ENCODE peak calls at places on chromosome 3, in five cellular contexts. I, B, J, G and V are unnamed samples.

GRCh38 chr3:138036572-138036971 is 26.6 kb downstream of the CLDN18 start:
- DNase-seq in G (no peak), B (no peak), I (no peak), J (no peak), V (no peak)

GRCh38 chr3:53227993-53228885 is 27.6 kb downstream of the TKT start:
- DNase-seq in G (no peak), I (no peak), J (no peak), B (no peak), V (no peak)

GRCh38 chr3:118101891-118102290 is 932.8 kb downstream of the IGSF11 start:
- DNase-seq in I (no peak), G (no peak), B (no peak), J (no peak), V (no peak)

GRCh38 chr3:119794971-119795612 is 13.2 kb downstream of the NR1I2 start:
- DNase-seq in G (no peak), I (peak; percentile 64), B (no peak), J (peak; percentile 73), V (no peak)

GRCh38 chr3:58231666-58232065 is 5.9 kb upstream of the ABHD6 start:
- DNase-seq in I (no peak), B (no peak), G (no peak), J (no peak), V (no peak)

GRCh38 chr3:120567370-120568197 is 28.6 kb upstream of the NDUFB4 start:
- DNase-seq in I (no peak), G (no peak), J (peak; percentile 59), B (peak; percentile 49), V (no peak)

GRCh38 chr3:69411331-69411730 is 25.4 kb upstream of the FRMD4B start:
- DNase-seq in B (no peak), J (no peak), I (no peak), G (no peak), V (no peak)

GRCh38 chr3:52108302-52109232 is 45.7 kb downstream of the POC1A start:
- DNase-seq in B (peak; percentile 37), J (peak; percentile 19), I (no peak), G (peak; percentile 76), V (no peak)

GRCh38 chr3:57059416-57059815 is 1.0 kb upstream of the SPATA12 start:
- DNase-seq in I (no peak), B (no peak), G (no peak), J (no peak), V (no peak)

GRCh38 chr3:69568458-69568857 is 170.8 kb upstream of the MITF start:
- DNase-seq in I (no peak), G (no peak), B (no peak), J (no peak), V (no peak)

GRCh38 chr3:100107227-100107626 is 7.1 kb downstream of the FILIP1L start:
- DNase-seq in B (no peak), J (no peak), I (no peak), G (no peak), V (no peak)

GRCh38 chr3:45226206-45226915 is at the start of gene TMEM158:
- DNase-seq in I (peak; percentile 79), G (peak; percentile 91), B (peak; percentile 80), J (peak; percentile 84), V (peak; percentile 72)

GRCh38 chr3:18098960-18099587 is 326.1 kb downstream of the SATB1 start:
- DNase-seq in G (no peak), I (no peak), B (no peak), J (peak; percentile 12), V (no peak)

GRCh38 chr3:194379651-194380050 is 10.1 kb upstream of the LRRC15 start:
- DNase-seq in J (no peak), G (no peak), I (no peak), B (no peak), V (peak; percentile 20)

GRCh38 chr3:72068621-72069020 is 283.7 kb upstream of the PROK2 start:
- DNase-seq in B (no peak), J (no peak), I (no peak), G (no peak), V (no peak)

GRCh38 chr3:110568246-110568645 is 503.4 kb upstream of the NECTIN3 start:
- DNase-seq in G (no peak), B (no peak), J (no peak), I (no peak), V (no peak)

GRCh38 chr3:195106418-195106906 is 164.5 kb downstream of the XXYLT1 start:
- DNase-seq in I (peak; percentile 69), J (peak; percentile 81), G (peak; percentile 88), B (peak; percentile 67), V (peak; percentile 61)

GRCh38 chr3:173977747-173978146 is 580.2 kb downstream of the NLGN1 start:
- DNase-seq in G (no peak), B (no peak), J (no peak), I (no peak), V (no peak)

GRCh38 chr3:193333229-193333628 is 45.3 kb downstream of the ATP13A5 start:
- DNase-seq in I (no peak), J (peak; percentile 36), G (no peak), B (no peak), V (no peak)

GRCh38 chr3:122563717-122564025 is 429 bp downstream of the PARP9 start:
- DNase-seq in I (no peak), G (no peak), B (no peak), J (no peak), V (peak; percentile 47)

GRCh38 chr3:108378153-108378951 is 82.0 kb downstream of the HHLA2 start:
- DNase-seq in G (no peak), I (no peak), J (no peak), B (no peak), V (no peak)

GRCh38 chr3:158841387-158841786 is 39.5 kb downstream of the MFSD1 start:
- DNase-seq in G (no peak), B (no peak), J (no peak), I (no peak), V (no peak)

GRCh38 chr3:111735271-111735758 is 123.8 kb upstream of the PHLDB2 start:
- DNase-seq in G (no peak), I (no peak), J (no peak), B (no peak), V (no peak)

GRCh38 chr3:158744567-158745288 is 12.5 kb upstream of the RARRES1 start:
- DNase-seq in B (no peak), G (no peak), J (no peak), I (no peak), V (no peak)

GRCh38 chr3:16896820-16897219 is 12.1 kb downstream of the PLCL2 start:
- DNase-seq in G (no peak), J (no peak), I (no peak), B (no peak), V (no peak)

GRCh38 chr3:71779674-71780377 is 5.1 kb downstream of the PROK2 start:
- DNase-seq in J (peak; percentile 36), G (no peak), B (no peak), I (no peak), V (no peak)

GRCh38 chr3:195580733-195581443 is 2.9 kb downstream of the APOD start:
- DNase-seq in J (no peak), I (no peak), G (no peak), B (peak; percentile 54), V (no peak)

GRCh38 chr3:182308328-182308727 is 485.0 kb upstream of the ATP11B start:
- DNase-seq in G (no peak), J (no peak), I (no peak), B (no peak), V (no peak)

GRCh38 chr3:23865595-23866396 is 51.0 kb downstream of the NKIRAS1 start:
- DNase-seq in I (peak; percentile 71), J (peak; percentile 67), G (no peak), B (no peak), V (peak; percentile 33)

GRCh38 chr3:38005076-38006020 is 14.8 kb downstream of the VILL start:
- DNase-seq in J (no peak), G (peak; percentile 77), I (no peak), B (no peak), V (peak; percentile 87)

GRCh38 chr3:126070146-126070545 is 13.8 kb downstream of the SLC41A3 start:
- DNase-seq in J (no peak), I (no peak), B (no peak), G (no peak), V (no peak)

GRCh38 chr3:125061170-125061569 is 5.4 kb upstream of the HEG1 start:
- DNase-seq in B (peak; percentile 60), G (no peak), I (no peak), J (no peak), V (no peak)

GRCh38 chr3:188261011-188261410 is 107.1 kb downstream of the LPP start:
- DNase-seq in B (no peak), J (no peak), G (no peak), I (no peak), V (no peak)
- H3K27ac ChIP-seq in B (no peak overlapping the region), J (peak overlapping the region; percentile 39), G (peak overlapping the region; percentile 74), I (no peak overlapping the region), V (no peak overlapping the region)

GRCh38 chr3:89740029-89740880 is 632.8 kb downstream of the EPHA3 start:
- DNase-seq in B (no peak), I (no peak), J (no peak), G (no peak), V (no peak)

GRCh38 chr3:89742546-89742945 is 635.1 kb downstream of the EPHA3 start:
- DNase-seq in B (no peak), G (no peak), J (no peak), I (no peak), V (no peak)

GRCh38 chr3:89740881-89741177 is 633.4 kb downstream of the EPHA3 start:
- DNase-seq in I (no peak), B (no peak), J (no peak), G (no peak), V (no peak)
- H3K27ac ChIP-seq in I (no peak overlapping the region), B (no peak overlapping the region), J (no peak overlapping the region), G (no peak overlapping the region), V (no peak overlapping the region)

GRCh38 chr3:172179680-172180399 is 140.5 kb downstream of the FNDC3B start:
- DNase-seq in G (no peak), J (no peak), I (no peak), B (no peak), V (no peak)
- H3K27ac ChIP-seq in G (no peak overlapping the region), J (no peak overlapping the region), I (no peak overlapping the region), B (no peak overlapping the region), V (no peak overlapping the region)

GRCh38 chr3:141529256-141530132 is 42.7 kb downstream of the RASA2 start:
- DNase-seq in J (peak; percentile 32), G (no peak), B (no peak), I (no peak), V (no peak)
- H3K27ac ChIP-seq in J (peak overlapping the region; percentile 11), G (peak overlapping the region; percentile 86), B (no peak overlapping the region), I (no peak overlapping the region), V (peak overlapping the region; percentile 11)

GRCh38 chr3:46571684-46572083 is 5.6 kb upstream of the LRRC2 start:
- DNase-seq in B (no peak), G (no peak), J (no peak), I (no peak), V (no peak)
- H3K27ac ChIP-seq in B (no peak overlapping the region), G (no peak overlapping the region), J (peak overlapping the region; percentile 99), I (no peak overlapping the region), V (no peak overlapping the region)